ENCODE peak calls at places on chromosome 17, in six cellular contexts. V is left lung, Y is endothelial cell of umbilical vein, G is pancreas, K is H9, Q is upper lobe of right lung. S is an unnamed sample.
A peak's percentile ranks its signal among the peaks of the same experiment; 100 is the strongest.

GRCh38 chr17:21119247-21119944 is 7.4 kb upstream of the DHRS7B start:
- DNase-seq in V (peak; percentile 76), Q (peak; percentile 69), K (peak; percentile 87), Y (peak; percentile 61), G (no peak), S (peak; percentile 50)

GRCh38 chr17:5610956-5611355 is 26.6 kb upstream of the NLRP1 start:
- DNase-seq in K (no peak), G (no peak), Q (no peak), Y (no peak), V (no peak), S (no peak)

GRCh38 chr17:18102640-18103039 is 5.9 kb upstream of the MYO15A start:
- DNase-seq in G (no peak), K (no peak), Q (no peak), Y (no peak), V (no peak), S (no peak)

GRCh38 chr17:6100891-6101290 is 30.7 kb downstream of the WSCD1 start:
- DNase-seq in K (no peak), G (no peak), Q (no peak), V (no peak), Y (no peak), S (no peak)

GRCh38 chr17:6241381-6241780 is 171.2 kb downstream of the WSCD1 start:
- DNase-seq in K (peak; percentile 43), Y (no peak), G (no peak), V (no peak), Q (no peak), S (no peak)

GRCh38 chr17:39462644-39463375 is 1.5 kb downstream of the CDK12 start:
- DNase-seq in Q (peak; percentile 63), Y (peak; percentile 42), V (no peak), K (no peak), G (peak; percentile 57), S (no peak)

GRCh38 chr17:7173687-7174602 is 5.2 kb downstream of the ASGR1 start:
- DNase-seq in Q (peak; percentile 92), Y (peak; percentile 89), K (peak; percentile 96), G (no peak), V (peak; percentile 90), S (peak; percentile 42)

GRCh38 chr17:33233855-33234228 is 59.3 kb downstream of the ASIC2 start:
- DNase-seq in V (no peak), Q (no peak), K (no peak), G (no peak), Y (no peak), S (peak; percentile 11)

GRCh38 chr17:11742891-11743290 is 144.6 kb downstream of the DNAH9 start:
- DNase-seq in Q (no peak), G (no peak), K (peak; percentile 47), V (no peak), Y (no peak), S (no peak)

GRCh38 chr17:2796164-2797140 is at the start of gene RAP1GAP2:
- DNase-seq in Q (peak; percentile 90), K (no peak), V (peak; percentile 95), G (no peak), Y (no peak), S (peak; percentile 73)

GRCh38 chr17:51289776-51290175 is 29.4 kb downstream of the UTP18 start:
- DNase-seq in K (no peak), Y (no peak), G (no peak), Q (no peak), V (no peak), S (no peak)

DNA sequence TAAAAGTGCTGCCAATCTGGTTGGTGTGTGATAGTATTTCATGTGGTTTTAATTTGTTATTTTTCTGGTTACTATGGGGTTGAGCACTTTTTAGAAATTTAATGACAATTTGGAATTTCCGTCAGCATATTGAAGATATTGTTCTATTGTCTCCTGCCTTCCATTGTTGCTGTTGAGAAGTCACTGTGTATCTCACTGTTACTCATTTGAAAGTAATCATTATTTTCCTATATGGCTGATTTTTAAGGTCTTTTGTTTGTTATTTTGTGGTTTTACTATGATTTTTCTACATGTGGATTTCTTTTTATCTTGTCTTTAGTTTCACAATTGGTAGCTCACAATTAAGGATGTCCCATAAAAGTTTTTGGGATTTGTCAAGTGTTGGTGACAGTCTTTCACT is 8.2 kb downstream of the KRT26 start:
- DNase-seq in Q (no peak), K (no peak), Y (no peak), V (no peak), G (no peak), S (no peak)
- H3K9me3 ChIP-seq in Q (peaks cover 18% of the 10 kb centered on the region), K (peaks cover 4% of the 10 kb centered on the region), Y (no peaks in the 10 kb centered on the region), V (no peaks in the 10 kb centered on the region), G (no peaks in the 10 kb centered on the region), S (peaks cover 13% of the 10 kb centered on the region)

DNA sequence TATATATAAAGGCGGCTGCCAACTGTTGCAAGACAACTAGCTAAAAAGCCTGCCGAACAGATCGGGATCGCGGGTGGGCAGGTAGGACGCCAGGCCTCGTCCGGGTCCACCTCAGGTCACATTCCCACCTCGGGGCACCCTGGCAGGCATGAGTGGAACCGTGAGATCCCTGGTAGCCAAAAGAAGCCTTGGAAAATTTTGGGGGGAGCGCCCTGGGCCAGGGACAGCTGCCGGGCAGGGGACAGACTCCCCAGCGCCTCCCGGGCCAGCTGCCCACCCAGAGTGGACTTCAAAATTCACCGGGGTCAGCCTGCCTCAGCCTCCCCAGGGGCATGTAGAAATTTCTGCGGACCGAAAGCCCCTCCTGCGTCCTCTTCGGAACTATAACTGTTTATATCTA is 760.9 kb downstream of the KCNJ18 start:
- DNase-seq in Q (no peak), V (no peak), K (no peak), Y (no peak), G (no peak), S (no peak)
- H3K9me3 ChIP-seq in Q (no peaks in the 10 kb centered on the region), V (no peaks in the 10 kb centered on the region), K (peaks cover 76% of the 10 kb centered on the region), Y (no peaks in the 10 kb centered on the region), G (no peaks in the 10 kb centered on the region), S (no peaks in the 10 kb centered on the region)

DNA sequence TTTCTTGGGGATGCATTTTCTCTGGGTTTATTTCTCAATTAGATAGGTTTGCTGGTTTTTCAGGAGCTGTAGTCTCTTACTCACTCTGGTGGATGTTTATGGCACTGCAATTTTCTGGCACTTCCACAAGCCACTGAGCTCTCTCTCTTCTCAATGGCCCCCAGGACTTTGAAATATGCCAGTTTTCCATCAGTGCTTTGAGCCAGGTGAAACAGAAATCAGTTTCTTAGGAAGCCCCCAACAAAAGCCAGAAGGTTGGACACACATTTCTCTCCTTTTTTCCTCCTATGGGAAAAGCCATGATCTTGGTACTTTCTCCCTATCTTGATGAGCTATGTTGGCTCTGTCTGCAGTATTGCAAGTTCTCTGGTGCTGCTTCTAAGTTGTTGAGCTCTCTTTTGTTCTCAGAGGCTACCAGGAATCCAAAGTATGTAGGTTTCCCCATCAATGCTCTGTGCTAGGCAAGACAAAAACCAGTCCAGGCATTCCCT is 90.7 kb upstream of the SMIM36 start:
- DNase-seq in G (no peak), V (no peak), K (peak; percentile 76), Q (no peak), Y (peak; percentile 69), S (peak; percentile 16)
- H3K9me3 ChIP-seq in G (no peaks in the 10 kb centered on the region), V (no peaks in the 10 kb centered on the region), K (no peaks in the 10 kb centered on the region), Q (peaks cover 28% of the 10 kb centered on the region), Y (no peaks in the 10 kb centered on the region), S (peaks cover 3% of the 10 kb centered on the region)

GRCh38 chr17:35913611-35914010 is 17.0 kb downstream of the RDM1 start:
- DNase-seq in V (no peak), Y (no peak), G (no peak), K (no peak), Q (no peak), S (no peak)

GRCh38 chr17:35914354-35914753 is 16.2 kb downstream of the RDM1 start:
- DNase-seq in Q (no peak), G (no peak), K (no peak), Y (no peak), V (no peak), S (no peak)

GRCh38 chr17:35915153-35915969 is 15.2 kb downstream of the RDM1 start:
- DNase-seq in V (no peak), G (no peak), K (no peak), Y (no peak), Q (no peak), S (no peak)

GRCh38 chr17:35912339-35912912 is 18.1 kb downstream of the RDM1 start:
- DNase-seq in Q (no peak), Y (no peak), K (no peak), G (no peak), V (no peak), S (no peak)

GRCh38 chr17:35912942-35913341 is 17.6 kb downstream of the RDM1 start:
- DNase-seq in K (no peak), G (no peak), Q (no peak), Y (no peak), V (no peak), S (no peak)
- H3K9me3 ChIP-seq in K (no peaks in the 10 kb centered on the region), G (no peaks in the 10 kb centered on the region), Q (no peaks in the 10 kb centered on the region), Y (no peaks in the 10 kb centered on the region), V (no peaks in the 10 kb centered on the region), S (no peaks in the 10 kb centered on the region)

GRCh38 chr17:56928586-56928985 is 14.7 kb upstream of the TRIM25 start:
- DNase-seq in K (no peak), Q (no peak), Y (no peak), V (no peak), G (no peak), S (no peak)

GRCh38 chr17:56930739-56931337 is 17.0 kb upstream of the TRIM25 start:
- DNase-seq in K (no peak), Y (no peak), G (no peak), Q (no peak), V (no peak), S (no peak)

GRCh38 chr17:56926270-56926669 is 12.4 kb upstream of the TRIM25 start:
- DNase-seq in K (no peak), G (no peak), V (no peak), Q (no peak), Y (no peak), S (no peak)

GRCh38 chr17:56926704-56927103 is 12.9 kb upstream of the TRIM25 start:
- DNase-seq in K (no peak), Q (no peak), G (no peak), Y (no peak), V (no peak), S (no peak)

GRCh38 chr17:56929362-56929969 is 15.6 kb upstream of the TRIM25 start:
- DNase-seq in Y (no peak), G (no peak), Q (no peak), V (no peak), K (no peak), S (no peak)
- H3K9me3 ChIP-seq in Y (peaks cover 1% of the 10 kb centered on the region), G (no peaks in the 10 kb centered on the region), Q (peaks cover 14% of the 10 kb centered on the region), V (no peaks in the 10 kb centered on the region), K (peaks cover 23% of the 10 kb centered on the region), S (peaks cover 4% of the 10 kb centered on the region)

GRCh38 chr17:50125420-50125997 is 4.5 kb downstream of the SAMD14 start:
- DNase-seq in K (no peak), G (no peak), Q (no peak), V (no peak), Y (no peak), S (no peak)
- H3K9me3 ChIP-seq in K (no peaks in the 10 kb centered on the region), G (no peaks in the 10 kb centered on the region), Q (no peaks in the 10 kb centered on the region), V (no peaks in the 10 kb centered on the region), Y (no peaks in the 10 kb centered on the region), S (no peaks in the 10 kb centered on the region)

GRCh38 chr17:22286337-22287041 is 594.2 kb downstream of the KCNJ18 start:
- DNase-seq in K (no peak), Q (peak; percentile 50), G (no peak), Y (no peak), V (no peak), S (no peak)
- H3K9me3 ChIP-seq in K (peaks cover 16% of the 10 kb centered on the region), Q (no peaks in the 10 kb centered on the region), G (no peaks in the 10 kb centered on the region), Y (no peaks in the 10 kb centered on the region), V (no peaks in the 10 kb centered on the region), S (no peaks in the 10 kb centered on the region)

DNA sequence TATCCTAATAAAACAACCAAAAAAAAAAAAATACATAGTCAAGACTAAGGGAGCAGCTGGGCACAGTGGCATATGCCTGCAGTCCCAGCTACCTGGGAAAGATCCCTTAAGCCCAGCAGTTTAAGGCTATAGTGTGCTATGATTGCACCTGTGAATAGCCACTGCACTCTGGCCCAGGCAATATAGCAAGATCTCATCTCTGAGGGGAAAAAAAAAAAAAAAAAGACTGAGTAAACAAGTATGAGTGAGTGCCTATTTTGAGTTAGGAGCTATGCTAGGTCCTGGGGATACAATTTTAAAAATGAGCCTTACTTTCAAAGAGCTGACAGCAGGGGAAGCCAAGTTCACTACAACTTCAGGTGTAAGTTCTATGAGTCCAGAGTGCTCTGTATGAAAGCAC is 55.4 kb downstream of the GRB2 start:
- DNase-seq in V (no peak), G (no peak), K (no peak), Y (no peak), Q (no peak), S (no peak)
- H3K9me3 ChIP-seq in V (no peaks in the 10 kb centered on the region), G (no peaks in the 10 kb centered on the region), K (no peaks in the 10 kb centered on the region), Y (no peaks in the 10 kb centered on the region), Q (no peaks in the 10 kb centered on the region), S (no peaks in the 10 kb centered on the region)

S was measured in T-helper 17 cell.